ENCODE peak calls at places on chromosomes 16 and 17, in seven cellular contexts. L is CD4-positive, alpha-beta T cell; U is left lung; E is ovary; R is vagina; D is neural progenitor cell; V is H9. N is an unnamed sample.
A peak's percentile ranks its signal among the peaks of the same experiment; 100 is the strongest.

GRCh38 chr16:8572919-8573724 is 17.2 kb downstream of the TMEM114 start:
- DNase-seq in L (no peak), U (no peak), E (no peak), R (no peak), D (peak; percentile 68), V (peak; percentile 56), N (no peak)

GRCh38 chr16:25343976-25344375 is 86.3 kb upstream of the ZKSCAN2 start:
- DNase-seq in L (no peak), U (no peak), E (no peak), R (no peak), D (no peak), V (no peak), N (no peak)

GRCh38 chr16:80527297-80527696 is 13.5 kb upstream of the DYNLRB2 start:
- DNase-seq in L (peak; percentile 13), U (no peak), E (no peak), R (no peak), D (peak; percentile 67), V (peak; percentile 69), N (no peak)

GRCh38 chr17:62073993-62074392 is 8.9 kb upstream of the MED13 start:
- DNase-seq in L (no peak), U (no peak), E (no peak), R (no peak), D (no peak), V (no peak), N (no peak)

GRCh38 chr17:41329279-41329925 is 13.9 kb upstream of the KRTAP17-1 start:
- DNase-seq in L (no peak), U (no peak), E (no peak), R (no peak), D (peak; percentile 68), V (peak; percentile 87), N (no peak)

GRCh38 chr16:17607075-17607509 is 136.3 kb upstream of the XYLT1 start:
- DNase-seq in L (no peak), U (no peak), E (no peak), R (no peak), D (no peak), V (no peak), N (no peak)

GRCh38 chr17:73645050-73645871 is 1.0 kb upstream of the SDK2 start:
- DNase-seq in L (peak; percentile 55), U (no peak), E (peak; percentile 26), R (no peak), D (peak; percentile 94), V (peak; percentile 73), N (no peak)

GRCh38 chr16:88763502-88764053 is 21.4 kb downstream of the PIEZO1 start:
- DNase-seq in L (no peak), U (no peak), E (no peak), R (no peak), D (peak; percentile 93), V (peak; percentile 89), N (peak; percentile 73)

GRCh38 chr16:57859331-57859730 is 57.0 kb upstream of the KIFC3 start:
- DNase-seq in L (no peak), U (no peak), E (no peak), R (no peak), D (peak; percentile 79), V (no peak), N (no peak)

GRCh38 chr16:27366687-27367462 is 35.1 kb upstream of the IL21R start:
- DNase-seq in L (no peak), U (no peak), E (no peak), R (no peak), D (no peak), V (no peak), N (peak; percentile 52)

GRCh38 chr17:15262291-15263205 is 2.6 kb downstream of the PMP22 start:
- DNase-seq in L (no peak), U (peak; percentile 91), E (peak; percentile 86), R (peak; percentile 95), D (peak; percentile 81), V (peak; percentile 89), N (peak; percentile 75)

GRCh38 chr17:37043201-37043600 is 94.4 kb downstream of the AATF start:
- DNase-seq in L (no peak), U (no peak), E (no peak), R (no peak), D (no peak), V (no peak), N (no peak)

GRCh38 chr16:87723224-87723619 is 42.6 kb downstream of the KLHDC4 start:
- DNase-seq in L (no peak), U (peak; percentile 66), E (peak; percentile 44), R (no peak), D (no peak), V (no peak), N (no peak)

GRCh38 chr17:74271902-74272563 is 2.0 kb upstream of the DNAI2 start:
- DNase-seq in L (no peak), U (peak; percentile 77), E (peak; percentile 49), R (no peak), D (peak; percentile 46), V (no peak), N (no peak)

GRCh38 chr17:12982224-12982623 is 35.6 kb downstream of the ELAC2 start:
- DNase-seq in L (no peak), U (no peak), E (no peak), R (no peak), D (no peak), V (no peak), N (no peak)

GRCh38 chr17:17545031-17545820 is 46.3 kb downstream of the PEMT start:
- DNase-seq in L (no peak), U (no peak), E (no peak), R (no peak), D (no peak), V (no peak), N (no peak)

GRCh38 chr16:76035689-76036088 is 241.5 kb upstream of the CNTNAP4 start:
- DNase-seq in L (no peak), U (no peak), E (no peak), R (no peak), D (peak; percentile 37), V (no peak), N (no peak)

GRCh38 chr17:67574658-67575293 is 143.0 kb upstream of the NOL11 start:
- DNase-seq in L (no peak), U (no peak), E (no peak), R (no peak), D (no peak), V (no peak), N (no peak)

GRCh38 chr16:3119701-3120408 is 7.5 kb downstream of the ZNF205 start:
- DNase-seq in L (no peak), U (no peak), E (no peak), R (no peak), D (no peak), V (no peak), N (no peak)

GRCh38 chr16:49588729-49589384 is 215.3 kb downstream of the C16orf78 start:
- DNase-seq in L (no peak), U (no peak), E (no peak), R (no peak), D (no peak), V (peak; percentile 23), N (no peak)

GRCh38 chr16:4859900-4860255 is 12.6 kb downstream of the UBN1 start:
- DNase-seq in L (no peak), U (no peak), E (no peak), R (no peak), D (no peak), V (no peak), N (peak; percentile 40)

GRCh38 chr17:29115906-29116651 is 64.1 kb downstream of the MYO18A start:
- DNase-seq in L (no peak), U (no peak), E (no peak), R (no peak), D (peak; percentile 75), V (peak; percentile 90), N (no peak)

GRCh38 chr17:29116652-29117439 is 63.4 kb downstream of the MYO18A start:
- DNase-seq in L (peak; percentile 70), U (peak; percentile 75), E (peak; percentile 64), R (no peak), D (peak; percentile 88), V (peak; percentile 93), N (peak; percentile 77)

GRCh38 chr17:29115435-29115834 is 64.8 kb downstream of the MYO18A start:
- DNase-seq in L (no peak), U (no peak), E (no peak), R (no peak), D (no peak), V (no peak), N (no peak)

GRCh38 chr17:29119265-29119664 is 60.9 kb downstream of the MYO18A start:
- DNase-seq in L (no peak), U (no peak), E (no peak), R (no peak), D (no peak), V (no peak), N (no peak)

GRCh38 chr17:29117440-29117753 is 62.8 kb downstream of the MYO18A start:
- DNase-seq in L (no peak), U (no peak), E (no peak), R (no peak), D (no peak), V (no peak), N (no peak)
- TF ChIP-seq CTCF in L (peak; percentile 56), U (no peak), E (no peak), R (no peak), D (no peak), V (peak; percentile 42), N (peak; percentile 3)

GRCh38 chr16:1152651-1153259 is at the start of gene CACNA1H:
- DNase-seq in L (peak; percentile 49), U (no peak), E (peak; percentile 92), R (no peak), D (peak; percentile 86), V (peak; percentile 53), N (no peak)
- H3K27ac ChIP-seq in L (no peak within 1 kb of the TSS), U (no peak within 1 kb of the TSS), E (peak within 1 kb of the TSS; percentile 87), R (peak within 1 kb of the TSS; percentile 54), D (no peak within 1 kb of the TSS), V (no peak within 1 kb of the TSS), N (no peak within 1 kb of the TSS)

GRCh38 chr17:57002904-57003303 is 25.0 kb downstream of the SCPEP1 start:
- DNase-seq in L (no peak), U (no peak), E (no peak), R (peak; percentile 29), D (no peak), V (no peak), N (no peak)
- TF ChIP-seq CTCF in L (no peak), U (no peak), E (no peak), R (no peak), D (no peak), V (no peak), N (no peak)

GRCh38 chr17:48728232-48729231 is at the start of gene HOXB13:
- DNase-seq in L (no peak), U (no peak), E (no peak), R (no peak), D (peak; percentile 74), V (peak; percentile 81), N (no peak)
- H3K27ac ChIP-seq in L (no peak within 1 kb of the TSS), U (no peak within 1 kb of the TSS), E (no peak within 1 kb of the TSS), R (peak within 1 kb of the TSS; percentile 82), D (no peak within 1 kb of the TSS), V (no peak within 1 kb of the TSS), N (no peak within 1 kb of the TSS)

GRCh38 chr17:21289902-21290571 is 5.5 kb downstream of the MAP2K3 start:
- DNase-seq in L (no peak), U (no peak), E (no peak), R (peak; percentile 60), D (no peak), V (no peak), N (peak; percentile 84)
- TF ChIP-seq CTCF in L (no peak), U (no peak), E (no peak), R (no peak), D (no peak), V (peak; percentile 13), N (peak; percentile 16)

N was measured in right lobe of liver.